ENCODE peak calls at places on chromosomes 4 and X, in six cellular contexts. L, H, W, N, U and D are unnamed samples.

GRCh38 chr4:78737951-78738350 is 38.2 kb upstream of the BMP2K start:
- DNase-seq in U (no peak), W (no peak), H (no peak), N (no peak), L (no peak), D (peak; percentile 49)

GRCh38 chr4:110742148-110742547 is 119.3 kb upstream of the PITX2 start:
- DNase-seq in L (no peak), N (no peak), W (no peak), H (no peak), U (no peak), D (no peak)

GRCh38 chr4:57037982-57038604 is 59.4 kb downstream of the POLR2B start:
- DNase-seq in U (peak; percentile 67), L (peak; percentile 30), H (peak; percentile 45), N (peak; percentile 54), W (peak; percentile 21), D (peak; percentile 24)

GRCh38 chr4:188403272-188403671 is 264.0 kb downstream of the TRIML1 start:
- DNase-seq in U (no peak), H (no peak), N (no peak), L (no peak), W (no peak), D (no peak)

GRCh38 chrX:119512145-119512800 is 44.0 kb downstream of the SLC25A5 start:
- DNase-seq in H (no peak), L (peak; percentile 62), N (peak; percentile 14), U (peak; percentile 70), W (peak; percentile 10), D (peak; percentile 67)

GRCh38 chr4:140260227-140260626 is 106.2 kb upstream of the MAML3 start:
- DNase-seq in W (no peak), H (no peak), U (no peak), N (no peak), L (peak; percentile 70), D (no peak)

GRCh38 chr4:181792641-181793612 is 450.3 kb upstream of the TENM3 start:
- DNase-seq in H (no peak), L (no peak), N (no peak), U (no peak), W (no peak), D (no peak)

GRCh38 chr4:73609688-73610087 is 10.5 kb downstream of the RASSF6 start:
- DNase-seq in W (no peak), U (no peak), L (peak; percentile 91), H (no peak), N (no peak), D (no peak)

GRCh38 chrX:118536687-118537461 is 41.3 kb downstream of the DOCK11 start:
- DNase-seq in W (peak; percentile 13), H (no peak), N (peak; percentile 32), L (peak; percentile 41), U (no peak), D (peak; percentile 38)

GRCh38 chr4:156913234-156913633 is 58.4 kb downstream of the PDGFC start:
- DNase-seq in W (no peak), H (no peak), N (no peak), L (no peak), U (no peak), D (no peak)

GRCh38 chr4:153083447-153083921 is 120.8 kb upstream of the TRIM2 start:
- DNase-seq in L (peak; percentile 69), U (peak; percentile 69), W (peak; percentile 77), H (no peak), N (peak; percentile 55), D (peak; percentile 80)

GRCh38 chrX:108494416-108495095 is 54.9 kb downstream of the COL4A5 start:
- DNase-seq in L (peak; percentile 8), W (no peak), N (no peak), U (no peak), H (no peak), D (no peak)

GRCh38 chr4:150982557-150983233 is 32.4 kb downstream of the LRBA start:
- DNase-seq in U (no peak), H (no peak), L (no peak), W (no peak), N (no peak), D (no peak)